ENCODE peak calls at places on chromosomes 16 and 17, in five cellular contexts. Z is K562, K is GM23248, J is aorta, M is thoracic aorta. X is an unnamed sample.
A peak's percentile ranks its signal among the peaks of the same experiment; 100 is the strongest.

GRCh38 chr16:14070555-14070876 is 603 bp upstream of the MRTFB start:
- DNase-seq in Z (no peak), K (no peak), J (no peak), M (no peak), X (no peak)

GRCh38 chr17:65166785-65167184 is 29.6 kb downstream of the RGS9 start:
- DNase-seq in Z (no peak), K (no peak), J (no peak), M (no peak), X (no peak)

GRCh38 chr16:88464447-88465318 is 11.6 kb downstream of the ZFPM1 start:
- DNase-seq in Z (peak; percentile 61), K (no peak), J (no peak), M (no peak), X (no peak)

GRCh38 chr16:67029249-67030096 is 524 bp downstream of the CBFB start:
- DNase-seq in Z (peak; percentile 67), K (peak; percentile 89), J (peak; percentile 79), M (no peak), X (peak; percentile 78)

GRCh38 chr17:9271989-9272388 is 250.7 kb downstream of the NTN1 start:
- DNase-seq in Z (no peak), K (peak; percentile 40), J (no peak), M (no peak), X (peak; percentile 55)

GRCh38 chr17:55161935-55162555 is 102.7 kb upstream of the HLF start:
- DNase-seq in Z (no peak), K (peak; percentile 89), J (no peak), M (no peak), X (no peak)

GRCh38 chr17:179721-180379 is 1.6 kb downstream of the DOC2B start:
- DNase-seq in Z (no peak), K (no peak), J (no peak), M (no peak), X (peak; percentile 78)

GRCh38 chr17:59668816-59669215 is 38.4 kb downstream of the PTRH2 start:
- DNase-seq in Z (no peak), K (peak; percentile 94), J (no peak), M (no peak), X (no peak)

GRCh38 chr16:25580071-25580470 is 111.7 kb upstream of the HS3ST4 start:
- DNase-seq in Z (no peak), K (no peak), J (no peak), M (no peak), X (no peak)

GRCh38 chr17:57471941-57472368 is 215.6 kb downstream of the MSI2 start:
- DNase-seq in Z (no peak), K (no peak), J (no peak), M (no peak), X (peak; percentile 81)

GRCh38 chr17:76911299-76912007 is 43.2 kb downstream of the MGAT5B start:
- DNase-seq in Z (no peak), K (no peak), J (peak; percentile 20), M (no peak), X (no peak)

GRCh38 chr16:27618140-27618539 is 68.2 kb downstream of the KATNIP start:
- DNase-seq in Z (no peak), K (no peak), J (no peak), M (no peak), X (no peak)

GRCh38 chr16:27628216-27628945 is 78.4 kb downstream of the KATNIP start:
- DNase-seq in Z (no peak), K (no peak), J (no peak), M (no peak), X (peak; percentile 55)

GRCh38 chr17:57114085-57114673 is 29.1 kb downstream of the AKAP1 start:
- DNase-seq in Z (peak; percentile 78), K (peak; percentile 28), J (no peak), M (no peak), X (peak; percentile 97)

GRCh38 chr17:58913971-58914769 is 158.5 kb downstream of the PPM1E start:
- DNase-seq in Z (no peak), K (peak; percentile 44), J (no peak), M (no peak), X (no peak)

GRCh38 chr16:13892301-13892700 is 27.7 kb upstream of the ERCC4 start:
- DNase-seq in Z (no peak), K (no peak), J (no peak), M (no peak), X (no peak)

GRCh38 chr17:35129154-35129972 is 7.9 kb downstream of the FNDC8 start:
- DNase-seq in Z (no peak), K (peak; percentile 52), J (no peak), M (no peak), X (no peak)

GRCh38 chr17:62712011-62712615 is 84.6 kb downstream of the MRC2 start:
- DNase-seq in Z (no peak), K (no peak), J (no peak), M (no peak), X (peak; percentile 43)

GRCh38 chr17:80371196-80371595 is 43.8 kb upstream of the ENDOV start:
- DNase-seq in Z (no peak), K (no peak), J (peak; percentile 11), M (no peak), X (no peak)
- H3K36me3 ChIP-seq in Z (peaks cover 65% of the 10 kb centered on the region), K (peaks cover 64% of the 10 kb centered on the region), J (peaks cover under 1% of the 10 kb centered on the region), M (peaks cover 67% of the 10 kb centered on the region), X (peaks cover 85% of the 10 kb centered on the region)

GRCh38 chr16:56422896-56423441 is 2.4 kb downstream of the AMFR start:
- DNase-seq in Z (no peak), K (no peak), J (no peak), M (no peak), X (no peak)

GRCh38 chr16:56421313-56421712 is 4.0 kb downstream of the AMFR start:
- DNase-seq in Z (no peak), K (no peak), J (no peak), M (no peak), X (no peak)

GRCh38 chr16:56421976-56422669 is 3.2 kb downstream of the AMFR start:
- DNase-seq in Z (peak; percentile 31), K (no peak), J (no peak), M (no peak), X (no peak)

GRCh38 chr16:56419740-56420548 is 5.4 kb downstream of the AMFR start:
- DNase-seq in Z (no peak), K (no peak), J (no peak), M (no peak), X (no peak)

GRCh38 chr16:56420613-56421012 is 4.7 kb downstream of the AMFR start:
- DNase-seq in Z (no peak), K (no peak), J (no peak), M (no peak), X (no peak)
- H3K4me3 ChIP-seq in Z (no peak overlapping the region), K (no peak overlapping the region), J (no peak overlapping the region), M (no peak overlapping the region), X (no peak overlapping the region)

DNA sequence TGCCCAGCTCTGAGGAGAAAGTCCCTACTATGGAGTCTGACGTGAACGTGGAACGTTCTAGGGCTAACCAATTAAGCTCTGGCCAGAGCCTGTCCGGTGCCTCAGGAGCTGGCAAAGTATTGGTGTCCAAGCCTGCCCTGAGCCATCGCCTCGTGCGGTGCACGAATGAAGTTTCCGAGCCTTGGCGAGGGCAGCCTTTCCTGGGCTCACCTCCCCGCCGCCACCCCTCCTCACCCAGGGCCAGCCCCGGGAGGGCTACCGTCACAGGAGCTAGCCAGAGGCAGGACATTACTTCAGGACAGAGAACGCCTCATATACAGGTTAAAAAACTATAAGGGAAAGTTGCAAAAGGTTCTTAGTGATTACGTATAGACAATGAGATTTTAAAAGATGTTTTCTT is 23.6 kb upstream of the TRAP1 start:
- DNase-seq in Z (no peak), K (no peak), J (no peak), M (no peak), X (no peak)
- H3K36me3 ChIP-seq in Z (peaks cover 74% of the 10 kb centered on the region), K (peaks cover 79% of the 10 kb centered on the region), J (peaks cover 12% of the 10 kb centered on the region), M (peaks cover 93% of the 10 kb centered on the region), X (peaks cover 87% of the 10 kb centered on the region)

GRCh38 chr16:84820305-84820684 is 510 bp downstream of the CRISPLD2 start:
- DNase-seq in Z (no peak), K (peak; percentile 66), J (no peak), M (no peak), X (no peak)
- H3K4me3 ChIP-seq in Z (no peak overlapping the region), K (peak overlapping the region; percentile 85), J (peak overlapping the region; percentile 7), M (peak overlapping the region; percentile 74), X (peak overlapping the region; percentile 83)